ENCODE peak calls at places on chromosomes 7 and 10, in eight cellular contexts. Z is cardiac fibroblast, F is IMR-90, N is lung, U is PC-9, D is AG09319, T is BJ, V is stomach. E is an unnamed sample.

GRCh38 chr7:4612939-4613841 is 68.9 kb upstream of the FOXK1 start:
- DNase-seq in V (no peak), D (no peak), F (peak), Z (peak), T (no peak), U (no peak), N (no peak), E (no peak)

GRCh38 chr10:3631709-3632330 is 153.2 kb downstream of the KLF6 start:
- DNase-seq in U (peak), N (no peak), T (no peak), V (no peak), F (peak), Z (peak), D (no peak), E (no peak)

GRCh38 chr7:64686493-64687184 is 20.7 kb downstream of the ZNF107 start:
- DNase-seq in U (peak), F (no peak), V (no peak), D (no peak), T (no peak), N (no peak), Z (no peak), E (no peak)

GRCh38 chr10:81472927-81473470 is 402.0 kb upstream of the NRG3 start:
- DNase-seq in F (no peak), V (no peak), T (no peak), N (no peak), Z (no peak), U (no peak), D (no peak), E (no peak)

GRCh38 chr7:21893401-21893800 is 52.3 kb downstream of the CDCA7L start:
- DNase-seq in Z (no peak), N (no peak), V (no peak), F (no peak), T (no peak), D (no peak), U (no peak), E (no peak)

GRCh38 chr7:12729112-12729511 is 41.7 kb downstream of the ARL4A start:
- DNase-seq in Z (peak), D (no peak), V (peak), T (no peak), N (peak), F (peak), U (no peak), E (no peak)

GRCh38 chr7:114533151-114533550 is 118.5 kb downstream of the FOXP2 start:
- DNase-seq in U (no peak), Z (no peak), T (no peak), V (no peak), D (no peak), N (no peak), F (no peak), E (no peak)

GRCh38 chr10:62278461-62278910 is 9.8 kb upstream of the RTKN2 start:
- DNase-seq in V (no peak), T (peak), D (peak), N (no peak), F (peak), Z (peak), U (peak), E (peak)

GRCh38 chr10:131591936-131592335 is 280.4 kb upstream of the TCERG1L start:
- DNase-seq in F (no peak), V (no peak), U (no peak), N (no peak), T (no peak), Z (no peak), D (no peak), E (no peak)

GRCh38 chr7:28623105-28623730 is 210.9 kb downstream of the CREB5 start:
- DNase-seq in T (peak), Z (peak), D (no peak), F (peak), V (no peak), N (no peak), U (peak), E (peak)

GRCh38 chr7:73885975-73886798 is 25.2 kb downstream of the TMEM270 start:
- DNase-seq in F (peak), U (no peak), Z (peak), T (no peak), D (no peak), V (peak), N (no peak), E (peak)

GRCh38 chr10:58851606-58852005 is 324.8 kb upstream of the PHYHIPL start:
- DNase-seq in U (no peak), V (no peak), F (peak), N (no peak), Z (peak), T (no peak), D (no peak), E (no peak)

GRCh38 chr7:39838326-39838725 is 111.7 kb upstream of the CDK13 start:
- DNase-seq in V (no peak), Z (peak), N (no peak), U (peak), T (no peak), F (peak), D (no peak), E (no peak)

GRCh38 chr7:71615017-71615416 is 483.1 kb downstream of the GALNT17 start:
- DNase-seq in V (no peak), D (no peak), Z (no peak), F (no peak), U (no peak), T (no peak), N (no peak), E (no peak)

GRCh38 chr10:27819781-27820531 is 74.3 kb upstream of the MKX start:
- DNase-seq in V (no peak), Z (peak), U (no peak), D (peak), N (peak), T (peak), F (peak), E (peak)

GRCh38 chr7:118245267-118246040 is 20.9 kb downstream of the ANKRD7 start:
- DNase-seq in D (no peak), U (no peak), V (no peak), N (no peak), F (no peak), Z (no peak), T (no peak), E (no peak)

GRCh38 chr10:71244638-71245419 is 32.5 kb downstream of the UNC5B start:
- DNase-seq in U (no peak), Z (peak), D (peak), T (peak), N (no peak), F (peak), V (peak), E (peak)

GRCh38 chr7:16644624-16644986 is 949 bp downstream of the ANKMY2 start:
- DNase-seq in F (peak), N (peak), V (peak), U (peak), T (no peak), D (no peak), Z (peak), E (peak)

GRCh38 chr10:29595636-29596225 is 39.0 kb downstream of the SVIL start:
- DNase-seq in T (no peak), Z (no peak), U (no peak), N (no peak), F (no peak), D (no peak), V (no peak), E (no peak)

GRCh38 chr7:115198143-115198542 is 276.2 kb downstream of the MDFIC start:
- DNase-seq in U (no peak), N (no peak), D (no peak), F (peak), Z (peak), T (no peak), V (no peak), E (no peak)

GRCh38 chr10:31319602-31320178 is 674 bp downstream of the ZEB1 start:
- DNase-seq in D (no peak), U (no peak), Z (no peak), N (peak), V (no peak), F (no peak), T (no peak), E (no peak)

GRCh38 chr7:91683823-91684222 is 196.7 kb downstream of the MTERF1 start:
- DNase-seq in T (no peak), F (peak), D (no peak), V (no peak), Z (peak), U (no peak), N (no peak), E (peak)

GRCh38 chr7:40133561-40134427 is 628 bp downstream of the MPLKIP start:
- DNase-seq in D (no peak), U (no peak), N (no peak), V (no peak), T (no peak), F (peak), Z (peak), E (peak)

GRCh38 chr10:48813825-48814224 is 125.8 kb downstream of the LRRC18 start:
- DNase-seq in T (no peak), D (no peak), Z (no peak), F (no peak), N (no peak), U (no peak), V (no peak), E (no peak)

GRCh38 chr10:6348091-6348862 is 145.5 kb downstream of the PFKFB3 start:
- DNase-seq in D (no peak), N (no peak), V (peak), U (no peak), T (peak), F (no peak), Z (no peak), E (peak)

GRCh38 chr7:55546826-55547225 is 25.5 kb downstream of the VOPP1 start:
- DNase-seq in V (peak), D (peak), T (peak), U (peak), N (peak), Z (peak), F (peak), E (peak)

GRCh38 chr7:56083150-56083785 is 9.5 kb downstream of the PHKG1 start:
- DNase-seq in U (no peak), Z (no peak), T (no peak), N (no peak), V (no peak), D (no peak), F (no peak), E (no peak)

GRCh38 chr10:99285846-99286245 is 43.3 kb upstream of the CNNM1 start:
- DNase-seq in F (peak), N (no peak), T (no peak), D (no peak), U (no peak), Z (peak), V (no peak), E (peak)

GRCh38 chr10:69124558-69125121 is 662 bp downstream of the VPS26A start:
- DNase-seq in N (peak), T (no peak), V (peak), D (peak), U (peak), F (peak), Z (peak), E (peak)

GRCh38 chr7:28408974-28409715 is 3.2 kb upstream of the CREB5 start:
- DNase-seq in V (peak), N (peak), D (peak), U (peak), F (peak), Z (peak), T (peak), E (peak)

GRCh38 chr7:47511698-47512370 is 70.1 kb downstream of the TNS3 start:
- DNase-seq in U (no peak), V (no peak), N (no peak), F (no peak), D (no peak), T (no peak), Z (no peak), E (no peak)

GRCh38 chr10:1367938-1368697 is 311.9 kb downstream of the WDR37 start:
- DNase-seq in T (no peak), V (no peak), N (no peak), Z (no peak), D (no peak), U (no peak), F (no peak), E (no peak)

GRCh38 chr7:94176694-94177200 is 172.6 kb upstream of the BET1 start:
- DNase-seq in Z (no peak), V (no peak), U (no peak), D (no peak), N (no peak), F (no peak), T (no peak), E (no peak)

DNA sequence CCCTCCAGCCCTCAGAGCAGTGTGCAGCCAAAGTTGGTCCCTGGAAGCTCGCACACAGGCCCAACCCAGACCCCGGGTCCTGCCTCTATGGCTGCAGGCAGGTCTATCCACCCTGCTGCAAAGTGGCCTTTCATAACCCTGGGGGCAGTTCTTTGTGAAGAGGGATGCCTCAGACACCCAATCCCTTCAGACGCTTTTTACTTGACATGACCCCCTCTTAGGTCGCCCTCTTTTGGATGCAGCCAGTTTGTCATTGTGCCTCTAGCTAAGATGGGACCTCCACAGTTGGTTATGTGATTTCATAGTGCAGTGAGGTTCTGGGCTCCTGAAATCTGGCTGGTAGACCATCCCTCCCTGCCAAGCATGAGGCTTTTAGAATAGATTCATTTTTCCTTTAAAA is 27.3 kb downstream of the SMKR1 start:
- DNase-seq in T (no peak), Z (no peak), V (no peak), D (no peak), F (no peak), N (no peak), U (no peak), E (no peak)
- TF ChIP-seq CTCF in T (no peak), Z (no peak), V (no peak), D (no peak), F (no peak), N (no peak), U (no peak), E (no peak)

DNA sequence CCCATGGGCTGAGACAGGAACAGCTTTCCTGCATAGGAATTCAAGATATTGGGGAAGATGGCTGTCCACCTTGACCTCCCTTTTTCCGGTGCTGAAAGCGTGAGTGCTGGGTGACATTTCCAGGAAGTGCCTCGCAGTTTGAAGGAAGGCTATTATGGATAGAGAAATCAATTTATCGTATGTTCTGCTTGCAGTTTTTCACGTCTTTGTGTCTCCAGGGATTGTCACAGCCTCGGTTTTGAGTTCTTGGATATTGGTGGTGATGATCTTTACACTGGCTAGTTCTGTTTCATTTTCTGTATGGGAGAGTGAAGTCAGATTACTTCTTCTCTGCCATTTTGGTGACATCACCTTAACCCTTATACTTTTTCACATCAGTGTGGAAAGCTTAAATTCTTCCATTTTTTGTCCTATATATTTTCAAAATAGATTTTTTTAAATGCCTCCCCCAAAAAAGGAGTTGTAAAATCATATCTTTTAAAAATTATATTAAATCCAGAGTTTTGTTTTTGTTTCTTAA is 102.5 kb upstream of the APBB1IP start:
- DNase-seq in Z (no peak), N (no peak), F (no peak), T (no peak), D (no peak), V (no peak), U (no peak), E (no peak)
- TF ChIP-seq CTCF in Z (no peak), N (no peak), F (no peak), T (no peak), D (no peak), V (no peak), U (no peak), E (no peak)

GRCh38 chr10:96834121-96834520 is 2.0 kb downstream of the LCOR start:
- DNase-seq in T (no peak), V (no peak), F (peak), N (no peak), Z (peak), D (no peak), U (peak), E (peak)

GRCh38 chr10:96842896-96843723 is 11.0 kb downstream of the LCOR start:
- DNase-seq in V (no peak), T (no peak), F (no peak), D (no peak), Z (no peak), U (peak), N (no peak), E (no peak)

GRCh38 chr10:96840841-96841518 is 8.9 kb downstream of the LCOR start:
- DNase-seq in T (no peak), Z (peak), V (no peak), N (no peak), D (no peak), F (peak), U (peak), E (peak)

GRCh38 chr10:96835826-96836365 is 3.8 kb downstream of the LCOR start:
- DNase-seq in D (no peak), N (no peak), T (no peak), U (no peak), F (peak), Z (peak), V (no peak), E (no peak)

GRCh38 chr10:96838529-96838928 is 6.4 kb downstream of the LCOR start:
- DNase-seq in V (no peak), T (no peak), D (no peak), Z (no peak), U (no peak), F (no peak), N (no peak), E (no peak)
- TF ChIP-seq CTCF in V (no peak), T (no peak), D (no peak), Z (no peak), U (no peak), F (no peak), N (no peak), E (no peak)

DNA sequence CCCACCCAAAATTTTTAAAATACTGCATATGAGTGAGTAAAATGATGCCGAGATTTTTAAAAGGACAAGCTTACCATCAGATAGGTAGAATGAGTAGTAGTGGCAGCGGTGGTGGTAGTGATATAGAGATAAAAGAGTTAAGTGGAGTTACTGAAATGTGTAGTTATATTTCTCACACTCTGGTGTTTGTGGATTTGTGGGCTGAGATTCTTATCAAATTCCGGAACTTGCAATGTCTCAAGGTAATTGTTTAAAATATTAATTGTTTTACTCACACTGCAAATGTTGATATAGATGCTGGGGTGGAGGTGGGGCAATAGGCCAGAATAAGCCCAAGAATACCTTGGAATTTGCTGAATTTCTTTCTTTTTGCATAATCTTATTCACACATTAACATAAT is 12.8 kb upstream of the SGMS1 start:
- DNase-seq in D (no peak), Z (no peak), T (no peak), F (no peak), V (no peak), U (peak), N (no peak), E (no peak)
- TF ChIP-seq CTCF in D (no peak), Z (no peak), T (no peak), F (no peak), V (no peak), U (no peak), N (no peak), E (no peak)

GRCh38 chr7:155804431-155804831 is 7.8 kb downstream of the SHH start:
- DNase-seq in V (no peak), Z (no peak), T (no peak), U (no peak), F (no peak), D (no peak), N (peak), E (no peak)

GRCh38 chr7:155806096-155806871 is 6.0 kb downstream of the SHH start:
- DNase-seq in F (no peak), N (no peak), T (no peak), D (no peak), V (no peak), Z (no peak), U (no peak), E (no peak)

GRCh38 chr7:155805826-155806095 is 6.5 kb downstream of the SHH start:
- DNase-seq in U (no peak), T (no peak), Z (no peak), V (no peak), D (no peak), F (no peak), N (no peak), E (no peak)

GRCh38 chr7:155803418-155804376 is 8.6 kb downstream of the SHH start:
- DNase-seq in Z (no peak), N (peak), U (no peak), T (no peak), V (peak), D (no peak), F (no peak), E (no peak)

GRCh38 chr7:155804897-155805825 is 7.1 kb downstream of the SHH start:
- DNase-seq in Z (peak), D (peak), V (peak), U (no peak), F (peak), T (no peak), N (no peak), E (peak)
- TF ChIP-seq CTCF in Z (peak), D (peak), V (peak), U (peak), F (peak), T (peak), N (no peak), E (peak)

DNA sequence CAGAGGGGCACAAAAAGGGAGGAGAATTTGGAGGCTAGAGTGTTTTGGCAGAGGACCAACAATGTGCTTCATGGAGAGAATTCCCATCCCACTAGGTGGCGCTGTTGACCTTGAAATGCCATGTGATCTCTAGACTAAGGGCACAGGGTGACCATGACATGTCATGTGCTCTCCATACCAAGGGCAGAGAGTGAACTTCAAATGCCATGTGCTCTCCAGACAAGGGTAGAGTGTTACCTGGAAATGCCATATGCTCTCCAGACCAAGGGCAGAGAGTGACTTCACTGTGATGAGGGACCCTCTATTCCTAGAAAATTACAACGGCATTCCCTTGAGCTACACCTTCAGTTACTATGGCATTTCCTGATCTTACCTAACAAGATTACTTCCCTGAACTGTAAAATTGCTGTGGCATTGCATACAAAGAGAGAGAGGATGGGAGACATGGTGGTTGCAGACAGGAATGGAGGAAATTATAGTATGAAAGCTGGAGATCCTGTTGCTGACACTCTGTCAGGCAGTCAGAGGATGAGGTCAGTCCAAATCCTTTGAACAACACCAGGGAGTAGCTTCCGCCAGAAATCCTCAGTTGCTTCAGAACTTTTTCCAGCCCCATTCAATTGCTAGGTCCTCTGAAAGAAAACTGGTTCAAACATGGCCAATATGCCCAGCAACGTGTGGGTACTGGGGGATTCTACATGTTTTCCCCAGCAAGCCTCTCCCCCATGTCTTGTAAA is 60.9 kb upstream of the ACSM6 start:
- DNase-seq in N (peak), T (peak), D (peak), Z (peak), V (peak), U (peak), F (peak), E (peak)
- TF ChIP-seq CTCF in N (peak), T (peak), D (peak), Z (peak), V (peak), U (peak), F (peak), E (peak)